ENCODE peak calls at places on chromosomes 11 and 22, in four cellular contexts. J, P, L and W are unnamed samples.
A peak's percentile ranks its signal among the peaks of the same experiment; 100 is the strongest.

GRCh38 chr11:117535201-117535869 is 207.7 kb downstream of the CEP164 start:
- DNase-seq in L (no peak), P (no peak), J (no peak), W (no peak)

GRCh38 chr11:76240143-76240505 is 33.8 kb upstream of the WNT11 start:
- DNase-seq in L (no peak), P (no peak), J (no peak), W (no peak)

GRCh38 chr11:71154406-71154805 is 98.0 kb downstream of the SHANK2 start:
- DNase-seq in J (no peak), P (no peak), L (no peak), W (no peak)

GRCh38 chr11:28146123-28146751 is 38.0 kb downstream of the METTL15 start:
- DNase-seq in L (no peak), P (peak; percentile 9), J (peak; percentile 60), W (peak; percentile 92)

GRCh38 chr11:118806400-118806799 is 15.4 kb upstream of the DDX6 start:
- DNase-seq in J (no peak), P (no peak), L (no peak), W (no peak)

GRCh38 chr11:128859563-128860441 is 7.3 kb downstream of the KCNJ1 start:
- DNase-seq in P (peak; percentile 74), L (no peak), J (peak; percentile 66), W (peak; percentile 47)

GRCh38 chr11:10305964-10306918 is 1.4 kb downstream of the ADM start:
- DNase-seq in P (no peak), L (no peak), J (peak; percentile 38), W (peak; percentile 32)

GRCh38 chr22:50264104-50264745 is 2.7 kb upstream of the MAPK12 start:
- DNase-seq in P (no peak), J (no peak), L (no peak), W (no peak)

GRCh38 chr11:43546561-43547410 is 133.8 kb upstream of the HSD17B12 start:
- DNase-seq in J (no peak), L (no peak), P (no peak), W (no peak)

GRCh38 chr11:71207996-71208774 is 44.2 kb downstream of the SHANK2 start:
- DNase-seq in J (no peak), P (no peak), L (no peak), W (no peak)

GRCh38 chr11:17012712-17013547 is 1.3 kb downstream of the PLEKHA7 start:
- DNase-seq in J (peak; percentile 91), L (no peak), P (no peak), W (peak; percentile 52)

GRCh38 chr22:25741692-25742626 is at the start of gene MYO18B:
- DNase-seq in L (no peak), J (no peak), P (peak; percentile 85), W (no peak)

GRCh38 chr22:46675479-46675878 is 55.3 kb downstream of the GRAMD4 start:
- DNase-seq in P (no peak), J (no peak), L (no peak), W (no peak)

GRCh38 chr11:12235945-12236743 is 125.8 kb downstream of the MICAL2 start:
- DNase-seq in J (peak; percentile 62), L (peak; percentile 48), P (peak; percentile 62), W (peak; percentile 72)

GRCh38 chr11:128905345-128906184 is 14.4 kb downstream of the KCNJ5 start:
- DNase-seq in P (peak; percentile 63), J (peak; percentile 70), L (no peak), W (peak; percentile 26)

GRCh38 chr11:68308068-68308467 is 4.3 kb upstream of the LRP5 start:
- DNase-seq in P (no peak), L (no peak), J (no peak), W (no peak)

GRCh38 chr11:61004841-61005240 is 33.4 kb downstream of the CD6 start:
- DNase-seq in L (no peak), J (no peak), P (no peak), W (no peak)

GRCh38 chr22:44464000-44464399 is 34.0 kb downstream of the RTL6 start:
- DNase-seq in J (no peak), L (no peak), P (no peak), W (no peak)

DNA sequence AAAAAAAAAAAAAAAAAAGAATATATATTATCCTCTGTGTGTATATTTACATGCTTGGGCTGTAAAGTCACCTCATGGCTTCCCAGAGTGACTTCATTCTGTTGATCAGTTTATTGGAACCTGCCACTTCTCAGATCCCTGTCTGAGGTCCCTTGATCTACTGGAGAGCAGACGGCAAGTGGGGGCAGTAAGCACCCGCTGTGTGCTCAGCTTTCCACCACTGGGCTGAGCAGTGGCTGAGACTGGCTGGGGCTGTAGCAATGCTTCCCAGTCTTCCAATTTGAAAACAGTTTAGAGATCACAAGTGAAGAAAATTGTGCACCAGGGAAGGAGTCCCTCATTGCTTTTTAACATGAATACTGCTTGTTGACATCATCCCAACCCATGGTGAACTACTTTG is 6.9 kb upstream of the RBM4B start:
- DNase-seq in J (no peak), L (no peak), P (no peak), W (no peak)
- TF ChIP-seq ELK1 in J (no peak), L (no peak), P (no peak), W (no peak)

DNA sequence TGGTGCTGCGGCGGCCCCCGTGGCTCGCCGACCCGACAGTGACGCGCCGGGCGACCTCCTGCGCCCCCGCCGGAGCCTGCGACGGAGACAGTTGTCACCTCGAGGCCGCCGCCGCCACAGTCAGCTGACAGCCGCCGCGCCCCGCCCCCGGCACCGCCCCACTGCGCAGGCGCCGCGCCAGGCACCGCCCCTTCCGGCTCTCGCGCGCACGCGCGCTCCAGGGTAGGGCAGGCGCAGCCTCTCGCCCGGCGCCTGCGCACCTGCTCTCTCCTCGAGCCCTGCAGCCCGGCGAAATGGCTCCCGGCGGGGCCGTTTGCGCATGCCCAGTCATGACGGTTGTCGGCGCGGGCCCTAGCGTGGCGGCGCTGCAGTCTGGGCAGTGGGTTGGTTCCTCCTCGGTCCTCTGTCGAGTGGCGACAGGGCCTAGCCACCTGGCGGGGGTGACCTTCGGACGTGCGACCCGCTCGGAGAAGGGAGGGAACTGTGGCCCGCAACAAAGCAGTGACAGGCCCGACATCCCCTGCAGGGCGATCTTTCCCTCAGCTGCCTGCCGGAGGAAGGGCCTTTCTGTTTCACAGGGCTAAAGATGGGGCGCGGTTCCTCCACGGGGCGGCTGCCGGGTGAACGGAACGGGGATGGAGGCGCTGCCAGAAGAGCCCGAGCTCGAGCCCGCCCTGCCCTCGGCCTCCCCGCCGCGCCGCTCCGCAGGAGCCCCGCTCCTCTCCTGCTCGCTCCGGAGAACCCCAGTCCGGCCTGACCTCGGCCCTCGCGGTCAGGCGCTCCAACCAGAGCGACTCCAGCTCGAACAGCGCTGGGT is at the start of gene TOLLIP:
- DNase-seq in P (peak; percentile 100), L (peak; percentile 56), J (peak; percentile 92), W (peak; percentile 87)
- TF ChIP-seq ELK1 in P (no peak), L (peak; percentile 35), J (no peak), W (no peak)

GRCh38 chr11:19258651-19259230 is 18.0 kb upstream of the E2F8 start:
- DNase-seq in L (no peak), P (no peak), J (no peak), W (no peak)

GRCh38 chr11:19253817-19254216 is 13.1 kb upstream of the E2F8 start:
- DNase-seq in P (no peak), L (no peak), J (no peak), W (no peak)

GRCh38 chr11:19263333-19263732 is 22.6 kb upstream of the E2F8 start:
- DNase-seq in P (no peak), J (no peak), L (no peak), W (no peak)

DNA sequence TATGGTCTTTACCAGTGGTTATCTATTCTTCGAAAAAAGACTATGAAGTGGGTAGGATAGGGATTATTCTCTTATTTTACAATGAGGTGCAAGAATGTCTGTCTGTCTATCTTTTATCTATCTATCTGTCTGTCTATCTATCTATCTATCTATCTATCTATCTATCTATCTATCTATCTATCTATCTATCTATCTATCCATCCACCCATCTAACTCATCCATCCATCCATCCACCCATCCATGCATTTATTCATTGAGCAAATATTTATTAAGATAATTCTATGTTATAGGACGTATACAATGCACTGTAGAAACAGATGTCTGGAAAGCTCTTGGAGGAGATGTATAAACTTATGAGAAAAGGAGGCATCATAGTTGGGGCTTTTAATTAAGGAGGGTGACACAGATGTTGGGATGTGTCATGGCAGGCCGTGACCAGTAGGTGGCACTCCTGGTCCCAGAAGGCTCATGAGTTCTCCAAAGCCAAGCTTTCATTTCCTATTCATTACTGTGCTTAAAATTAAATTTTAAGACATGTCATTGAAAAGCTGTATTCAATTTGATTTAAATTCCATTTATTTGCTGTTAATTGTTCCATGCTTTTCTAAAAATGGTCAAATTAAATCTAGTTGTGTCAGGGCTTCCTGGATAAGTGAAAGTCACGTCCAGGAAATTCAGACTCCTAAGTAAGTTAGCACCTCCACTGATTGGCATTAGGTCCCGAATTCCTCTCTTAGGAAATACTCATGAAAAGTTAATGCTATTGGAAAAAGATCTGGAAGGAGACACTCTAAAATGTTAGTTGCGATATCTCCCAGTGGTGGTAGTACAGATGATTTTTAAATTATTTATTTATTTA is 19.0 kb upstream of the E2F8 start:
- DNase-seq in L (no peak), J (peak; percentile 62), P (peak; percentile 73), W (peak; percentile 54)
- TF ChIP-seq ELK1 in L (no peak), J (no peak), P (no peak), W (no peak)

DNA sequence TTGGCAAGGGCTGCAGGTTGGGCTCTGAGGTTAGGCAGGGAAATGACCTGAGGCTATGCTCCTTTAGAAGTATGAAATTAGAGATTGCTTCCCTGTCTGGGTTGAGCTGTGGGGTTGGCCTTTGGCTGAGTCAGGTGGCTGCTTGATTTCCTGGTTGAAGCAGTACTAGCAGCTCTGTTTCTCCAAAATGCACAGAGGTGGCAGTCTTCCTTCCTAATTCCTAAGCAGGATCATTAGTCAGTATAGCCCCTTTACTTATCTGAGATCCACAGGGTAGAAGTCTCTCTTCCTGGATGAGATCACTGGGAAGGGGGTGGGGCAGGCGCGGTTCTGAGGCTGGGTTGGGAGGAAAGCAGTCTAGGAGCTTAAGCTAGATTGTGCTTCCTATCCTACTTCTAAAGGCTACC is 1917.5 kb downstream of the LRRC4C start:
- DNase-seq in L (no peak), J (no peak), P (no peak), W (no peak)
- TF ChIP-seq ELK1 in L (no peak), J (no peak), P (no peak), W (no peak)

DNA sequence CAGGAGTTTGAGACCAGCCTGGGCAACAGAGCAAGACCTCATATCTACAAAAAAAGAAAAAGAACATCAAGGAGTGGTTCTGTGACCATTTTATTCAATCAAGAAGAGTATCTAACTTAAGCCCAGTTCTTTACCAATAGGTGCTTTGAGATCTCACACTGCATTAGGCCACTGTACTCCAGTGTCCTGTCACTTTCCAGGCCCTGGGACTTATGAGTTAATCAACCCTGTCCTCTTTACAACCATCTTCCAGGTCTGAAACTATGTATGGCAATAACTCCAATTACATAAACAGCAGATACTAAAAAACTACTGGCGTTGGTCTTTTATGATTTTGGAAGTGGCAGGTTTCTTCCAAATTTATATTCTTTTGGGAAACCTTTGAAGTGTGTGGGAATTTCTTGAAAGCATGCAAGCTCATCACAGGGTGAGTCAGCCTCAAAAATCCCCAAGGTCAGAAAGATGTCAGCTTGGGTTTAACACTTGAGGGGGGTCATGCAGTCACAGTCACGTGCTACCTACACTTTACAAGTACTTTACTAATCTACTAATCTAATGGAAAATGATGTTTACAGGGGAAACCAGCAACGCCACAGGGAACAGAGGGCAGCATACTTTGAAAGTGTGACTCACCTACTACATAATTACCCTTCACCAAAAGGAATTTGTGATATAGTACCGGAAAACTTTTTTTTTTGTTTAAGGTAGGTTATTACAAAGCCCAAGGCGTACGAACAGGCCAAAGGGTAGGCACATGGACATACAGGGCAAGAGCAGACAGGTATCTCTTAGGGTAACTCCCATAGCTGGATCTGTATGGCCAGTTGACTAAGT is 15.6 kb downstream of the PISD start:
- DNase-seq in J (peak; percentile 59), L (no peak), P (no peak), W (peak; percentile 100)
- TF ChIP-seq ELK1 in J (no peak), L (no peak), P (no peak), W (no peak)

GRCh38 chr11:67178421-67178820 is 59.4 kb downstream of the KDM2A start:
- DNase-seq in P (no peak), L (no peak), J (no peak), W (peak; percentile 31)
- TF ChIP-seq ELK1 in P (no peak), L (no peak), J (no peak), W (no peak)